ENCODE peak calls at places on chromosomes 6 and 20, in four cellular contexts. S is RCC 7860; K is nephron progenitor cell; E is stimulated activated CD4-positive, alpha-beta T cell treated with anti-CD3 and anti-CD28 coated beads, Interleukin-15, amount 100 ng/mL, for 1 hour. U is an unnamed sample.

GRCh38 chr6:3825851-3826581 is 23.2 kb upstream of the FAM50B start:
- DNase-seq in S (peak), K (no peak), E (no peak), U (peak)

GRCh38 chr6:70241991-70242420 is 60.9 kb downstream of the COL9A1 start:
- DNase-seq in S (no peak), K (no peak), E (no peak), U (no peak)

GRCh38 chr6:37648465-37649330 is 49.0 kb downstream of the MDGA1 start:
- DNase-seq in S (no peak), K (peak), E (no peak), U (no peak)

GRCh38 chr6:31713991-31714684 is 1.0 kb upstream of the LY6G6D start:
- DNase-seq in S (no peak), K (peak), E (no peak), U (no peak)

GRCh38 chr20:54221383-54221782 is 13.5 kb downstream of the PFDN4 start:
- DNase-seq in S (no peak), K (no peak), E (no peak), U (no peak)

GRCh38 chr6:89186762-89187161 is 30.4 kb downstream of the GABRR1 start:
- DNase-seq in S (no peak), K (peak), E (no peak), U (no peak)

GRCh38 chr6:115613488-115613887 is 447.2 kb downstream of the FRK start:
- DNase-seq in S (no peak), K (no peak), E (no peak), U (peak)

GRCh38 chr6:89508755-89509563 is 76.0 kb downstream of the ANKRD6 start:
- DNase-seq in S (no peak), K (peak), E (no peak), U (no peak)

GRCh38 chr6:3385660-3386151 is 71.1 kb downstream of the SLC22A23 start:
- DNase-seq in S (no peak), K (no peak), E (no peak), U (no peak)

GRCh38 chr6:128443553-128443952 is 76.8 kb downstream of the PTPRK start:
- DNase-seq in S (no peak), K (no peak), E (no peak), U (no peak)

GRCh38 chr20:37295595-37295994 is 6.1 kb downstream of the MANBAL start:
- DNase-seq in S (peak), K (no peak), E (no peak), U (no peak)

GRCh38 chr20:53778041-53778516 is 184.4 kb upstream of the ZNF217 start:
- DNase-seq in S (no peak), K (no peak), E (no peak), U (no peak)

GRCh38 chr6:138419766-138420165 is 15.7 kb downstream of the HEBP2 start:
- DNase-seq in S (no peak), K (no peak), E (no peak), U (no peak)

GRCh38 chr20:1001981-1002681 is at the start of gene RSPO4:
- DNase-seq in S (no peak), K (peak), E (no peak), U (no peak)

GRCh38 chr6:100257661-100258395 is 206.9 kb downstream of the SIM1 start:
- DNase-seq in S (peak), K (no peak), E (no peak), U (peak)

GRCh38 chr6:139029470-139030210 is 1.1 kb downstream of the ABRACL start:
- DNase-seq in S (no peak), K (peak), E (no peak), U (no peak)

GRCh38 chr20:4787069-4787468 is 65.4 kb downstream of the PRND start:
- DNase-seq in S (no peak), K (no peak), E (no peak), U (no peak)

GRCh38 chr6:26194774-26195375 is 107.6 kb downstream of the HFE start:
- DNase-seq in S (no peak), K (no peak), E (no peak), U (no peak)

GRCh38 chr6:44397424-44398169 is 10.1 kb downstream of the CDC5L start:
- DNase-seq in S (no peak), K (no peak), E (no peak), U (no peak)

GRCh38 chr6:11263185-11263817 is 30.8 kb upstream of the NEDD9 start:
- DNase-seq in S (peak), K (no peak), E (no peak), U (no peak)

GRCh38 chr20:48949304-48950170 is 28.0 kb downstream of the ARFGEF2 start:
- DNase-seq in S (no peak), K (no peak), E (no peak), U (no peak)

GRCh38 chr6:129683606-129684322 is 26.2 kb downstream of the ARHGAP18 start:
- DNase-seq in S (peak), K (no peak), E (peak), U (peak)

GRCh38 chr6:6026513-6027205 is 19.9 kb upstream of the NRN1 start:
- DNase-seq in S (no peak), K (no peak), E (no peak), U (no peak)

GRCh38 chr6:152267967-152268845 is 369.0 kb downstream of the SYNE1 start:
- DNase-seq in S (no peak), K (peak), E (no peak), U (peak)

GRCh38 chr20:32135983-32136515 is 26.5 kb downstream of the TM9SF4 start:
- DNase-seq in S (no peak), K (no peak), E (no peak), U (no peak)

GRCh38 chr20:49497217-49497560 is 14.7 kb upstream of the KCNB1 start:
- DNase-seq in S (no peak), K (no peak), E (no peak), U (no peak)

U was measured in COLO829.